ENCODE peak calls at places on chromosomes 16 and 17, in eight cellular contexts. Q, C, H, G, W, Z, U and A are unnamed samples.

GRCh38 chr17:56786989-56787482 is 46.7 kb downstream of the C17orf67 start:
- DNase-seq in Z (no peak), W (peak; percentile 97), G (no peak), Q (peak; percentile 97), U (peak; percentile 74), C (no peak), H (peak; percentile 14), A (peak; percentile 61)

GRCh38 chr17:61400058-61400785 is 579 bp downstream of the TBX2 start:
- DNase-seq in C (no peak), Z (no peak), U (peak; percentile 64), G (no peak), W (no peak), Q (no peak), H (no peak), A (peak; percentile 53)

GRCh38 chr17:6526362-6527152 is 29.8 kb downstream of the PITPNM3 start:
- DNase-seq in H (no peak), Q (no peak), Z (no peak), U (peak; percentile 16), G (no peak), W (no peak), C (no peak), A (no peak)

GRCh38 chr17:44557653-44558285 is 485 bp downstream of the FZD2 start:
- DNase-seq in C (no peak), W (no peak), Z (peak; percentile 39), Q (peak; percentile 45), G (no peak), U (peak; percentile 58), H (no peak), A (peak; percentile 61)

GRCh38 chr17:71330099-71330375 is 790.8 kb upstream of the SOX9 start:
- DNase-seq in H (no peak), Z (no peak), W (no peak), Q (no peak), C (no peak), G (no peak), U (no peak), A (no peak)

GRCh38 chr16:48188449-48189102 is 32.8 kb upstream of the ABCC12 start:
- DNase-seq in Z (no peak), G (no peak), H (no peak), Q (peak; percentile 74), U (no peak), C (peak; percentile 64), W (no peak), A (no peak)

GRCh38 chr16:10862432-10862831 is 14.6 kb upstream of the CIITA start:
- DNase-seq in W (peak; percentile 95), U (peak; percentile 80), Z (no peak), C (no peak), G (no peak), Q (peak; percentile 75), H (no peak), A (peak; percentile 81)

GRCh38 chr17:68456529-68457167 is 648 bp downstream of the WIPI1 start:
- DNase-seq in C (no peak), W (peak; percentile 86), U (peak; percentile 96), Z (peak; percentile 63), Q (no peak), G (no peak), H (no peak), A (peak; percentile 80)

GRCh38 chr16:4976611-4977145 is 18.5 kb downstream of the SEC14L5 start:
- DNase-seq in H (no peak), Q (no peak), G (no peak), U (no peak), W (no peak), C (no peak), Z (no peak), A (no peak)

GRCh38 chr16:52770828-52771227 is 223.9 kb upstream of the TOX3 start:
- DNase-seq in H (no peak), W (no peak), U (no peak), C (no peak), Q (no peak), G (no peak), Z (no peak), A (no peak)

GRCh38 chr16:88601313-88602036 is 31.3 kb downstream of the ZC3H18 start:
- DNase-seq in Q (no peak), W (no peak), H (no peak), U (no peak), Z (no peak), G (no peak), C (no peak), A (no peak)

GRCh38 chr16:69852815-69853214 is 90.7 kb downstream of the WWP2 start:
- DNase-seq in W (no peak), G (no peak), Z (no peak), C (no peak), Q (no peak), H (no peak), U (no peak), A (no peak)

GRCh38 chr17:63247706-63248105 is 198.4 kb downstream of the CYB561 start:
- DNase-seq in G (no peak), Z (no peak), Q (no peak), U (peak; percentile 20), C (no peak), W (no peak), H (no peak), A (no peak)

GRCh38 chr16:4935231-4935855 is 1.6 kb downstream of the PPL start:
- DNase-seq in C (no peak), U (peak; percentile 96), Q (peak; percentile 41), Z (no peak), G (no peak), W (peak; percentile 46), H (no peak), A (peak; percentile 90)

GRCh38 chr16:2785101-2785991 is 2.0 kb downstream of the PRSS33 start:
- DNase-seq in C (no peak), U (no peak), Q (no peak), G (no peak), H (no peak), W (no peak), Z (no peak), A (peak; percentile 60)

GRCh38 chr17:34616148-34616547 is 36.8 kb downstream of the TMEM132E start:
- DNase-seq in H (no peak), W (no peak), Q (no peak), Z (no peak), U (no peak), C (no peak), G (no peak), A (no peak)

GRCh38 chr16:20849587-20850390 is 43.5 kb downstream of the REXO5 start:
- DNase-seq in W (peak; percentile 59), H (peak; percentile 56), Q (peak; percentile 61), Z (peak; percentile 76), G (peak; percentile 44), C (peak; percentile 35), U (peak; percentile 76), A (peak; percentile 67)

GRCh38 chr17:5516060-5516792 is 29.9 kb downstream of the MIS12 start:
- DNase-seq in Q (no peak), U (peak; percentile 84), W (peak; percentile 100), C (no peak), H (no peak), G (no peak), Z (no peak), A (no peak)

GRCh38 chr16:50276801-50277560 is 10.6 kb downstream of the ADCY7 start:
- DNase-seq in Z (no peak), W (no peak), G (no peak), U (no peak), Q (no peak), C (no peak), H (no peak), A (no peak)

GRCh38 chr16:70390774-70391173 is 44.1 kb downstream of the DDX19A start:
- DNase-seq in Z (no peak), U (no peak), G (no peak), Q (no peak), H (no peak), W (no peak), C (no peak), A (no peak)

GRCh38 chr17:13601317-13601775 is 383 bp downstream of the HS3ST3A1 start:
- DNase-seq in C (no peak), G (no peak), H (no peak), Q (no peak), Z (peak; percentile 35), W (no peak), U (no peak), A (no peak)

GRCh38 chr16:762049-762513 is 1.5 kb downstream of the MSLN start:
- DNase-seq in U (no peak), H (no peak), G (no peak), Z (no peak), C (no peak), W (no peak), Q (no peak), A (no peak)

GRCh38 chr17:50649042-50649908 is 14.6 kb downstream of the ABCC3 start:
- DNase-seq in Z (no peak), C (no peak), H (no peak), Q (no peak), U (no peak), G (no peak), W (peak; percentile 51), A (no peak)